ENCODE peak calls at places on chromosomes 7 and 10, in six cellular contexts. G, V, K, O, S and P are unnamed samples.
A peak's percentile ranks its signal among the peaks of the same experiment; 100 is the strongest.

GRCh38 chr7:132333301-132333700 is 243.0 kb downstream of the PLXNA4 start:
- DNase-seq in G (no peak), K (no peak), S (no peak), V (no peak), O (peak; percentile 33), P (no peak)

GRCh38 chr10:132476146-132477065 is 61.2 kb upstream of the INPP5A start:
- DNase-seq in O (no peak), G (no peak), S (no peak), K (no peak), V (no peak), P (no peak)

GRCh38 chr10:75617485-75618155 is 186.2 kb downstream of the LRMDA start:
- DNase-seq in G (no peak), V (no peak), O (no peak), K (no peak), S (no peak), P (no peak)

GRCh38 chr10:70650751-70651150 is 21.6 kb upstream of the ADAMTS14 start:
- DNase-seq in G (no peak), K (no peak), S (no peak), V (no peak), O (no peak), P (no peak)

GRCh38 chr10:71970331-71970730 is 6.1 kb downstream of the CHST3 start:
- DNase-seq in V (no peak), G (peak; percentile 50), O (peak; percentile 25), S (no peak), K (peak; percentile 50), P (peak; percentile 23)

GRCh38 chr7:93719546-93719945 is 145.0 kb upstream of the CALCR start:
- DNase-seq in G (no peak), V (no peak), K (no peak), O (peak; percentile 90), S (no peak), P (peak; percentile 14)

GRCh38 chr10:58599927-58600553 is 87.4 kb downstream of the BICC1 start:
- DNase-seq in S (no peak), K (no peak), G (no peak), V (no peak), O (no peak), P (no peak)

GRCh38 chr7:100892364-100893317 is 3.0 kb downstream of the ACHE start:
- DNase-seq in S (no peak), G (no peak), K (no peak), V (no peak), O (no peak), P (no peak)

GRCh38 chr7:71313562-71313961 is 181.6 kb downstream of the GALNT17 start:
- DNase-seq in K (no peak), G (no peak), V (no peak), S (no peak), O (no peak), P (no peak)

GRCh38 chr7:123155571-123155970 is 44.2 kb downstream of the SLC13A1 start:
- DNase-seq in O (no peak), K (peak; percentile 65), G (no peak), V (no peak), S (no peak), P (no peak)

GRCh38 chr7:43753843-43754242 is 4.6 kb upstream of the BLVRA start:
- DNase-seq in G (no peak), K (no peak), V (no peak), S (no peak), O (no peak), P (no peak)

GRCh38 chr10:68826764-68827591 is at the start of gene STOX1:
- DNase-seq in K (peak; percentile 30), S (peak; percentile 51), V (no peak), G (peak; percentile 63), O (peak; percentile 62), P (peak; percentile 87)

GRCh38 chr10:71312840-71313789 is 5.9 kb upstream of the SLC29A3 start:
- DNase-seq in O (no peak), S (no peak), G (no peak), V (peak; percentile 33), K (peak; percentile 97), P (peak; percentile 61)

GRCh38 chr10:42981358-42982236 is 95.3 kb upstream of the RET start:
- DNase-seq in K (no peak), G (no peak), S (no peak), O (no peak), V (no peak), P (no peak)

GRCh38 chr10:7519351-7519750 is 108.5 kb upstream of the SFMBT2 start:
- DNase-seq in G (no peak), V (no peak), O (peak; percentile 9), S (no peak), K (no peak), P (no peak)

GRCh38 chr7:95919574-95919973 is 147.2 kb downstream of the DYNC1I1 start:
- DNase-seq in O (no peak), K (no peak), G (no peak), V (no peak), S (no peak), P (no peak)

GRCh38 chr10:88897019-88897853 is 17.2 kb downstream of the STAMBPL1 start:
- DNase-seq in V (no peak), S (peak; percentile 56), G (no peak), O (peak; percentile 44), K (peak; percentile 35), P (peak; percentile 41)

GRCh38 chr7:117019786-117020604 is 66.7 kb downstream of the ST7 start:
- DNase-seq in G (no peak), K (peak; percentile 95), V (no peak), O (peak; percentile 91), S (peak; percentile 90), P (peak; percentile 87)

GRCh38 chr10:5538446-5538845 is 13.7 kb downstream of the CALML3 start:
- DNase-seq in K (no peak), G (no peak), O (peak; percentile 35), V (no peak), S (no peak), P (peak; percentile 47)

GRCh38 chr10:17229016-17229716 is 1.1 kb downstream of the VIM start:
- DNase-seq in K (peak; percentile 62), S (peak; percentile 72), G (peak; percentile 50), V (no peak), O (peak; percentile 92), P (peak; percentile 91)

GRCh38 chr10:83723080-83723479 is 416.2 kb upstream of the GHITM start:
- DNase-seq in V (no peak), S (no peak), O (no peak), G (no peak), K (peak; percentile 25), P (no peak)

GRCh38 chr10:23459323-23459939 is 20.6 kb downstream of the OTUD1 start:
- DNase-seq in S (no peak), V (no peak), O (no peak), K (no peak), G (no peak), P (no peak)

GRCh38 chr10:89337493-89337892 is 9.7 kb downstream of the IFIT3 start:
- DNase-seq in K (no peak), O (peak; percentile 84), S (no peak), G (no peak), V (peak; percentile 45), P (no peak)

GRCh38 chr10:102764340-102765257 is 20.9 kb downstream of the WBP1L start:
- DNase-seq in O (no peak), S (no peak), V (no peak), G (no peak), K (no peak), P (no peak)

GRCh38 chr7:21675255-21675654 is 132.4 kb downstream of the DNAH11 start:
- DNase-seq in S (no peak), O (peak; percentile 16), V (no peak), K (no peak), G (no peak), P (no peak)

GRCh38 chr10:75287697-75288096 is 51.9 kb upstream of the COMTD1 start:
- DNase-seq in O (no peak), G (no peak), V (no peak), S (no peak), K (no peak), P (no peak)

GRCh38 chr10:102555781-102556328 is 52.1 kb downstream of the SUFU start:
- DNase-seq in V (no peak), G (no peak), S (no peak), O (peak; percentile 65), K (peak; percentile 33), P (peak; percentile 81)

GRCh38 chr10:33661580-33662269 is 327.3 kb upstream of the NRP1 start:
- DNase-seq in G (no peak), O (peak; percentile 83), V (no peak), S (no peak), K (no peak), P (peak; percentile 92)

GRCh38 chr10:62652564-62652963 is 152.0 kb upstream of the ADO start:
- DNase-seq in O (no peak), G (no peak), V (no peak), K (no peak), S (no peak), P (no peak)

GRCh38 chr7:112484671-112485097 is 3.9 kb downstream of the LSMEM1 start:
- DNase-seq in O (peak; percentile 75), S (no peak), G (no peak), K (no peak), V (peak; percentile 87), P (peak; percentile 81)

GRCh38 chr10:89163265-89163995 is 43.7 kb downstream of the CH25H start:
- DNase-seq in K (peak; percentile 47), O (no peak), S (no peak), G (no peak), V (no peak), P (peak; percentile 51)

GRCh38 chr7:93723424-93724124 is 149.1 kb upstream of the CALCR start:
- DNase-seq in V (no peak), K (no peak), O (no peak), G (no peak), S (no peak), P (no peak)

GRCh38 chr10:119165171-119166110 is at the start of gene SFXN4:
- DNase-seq in S (peak; percentile 40), V (no peak), K (peak; percentile 71), G (peak; percentile 47), O (peak; percentile 67), P (peak; percentile 95)

GRCh38 chr7:101998904-101999236 is 181.4 kb downstream of the CUX1 start:
- DNase-seq in S (no peak), G (no peak), V (no peak), O (no peak), K (no peak), P (no peak)

GRCh38 chr10:17836917-17837316 is 27.8 kb downstream of the MRC1 start:
- DNase-seq in G (no peak), S (no peak), K (no peak), V (no peak), O (peak; percentile 69), P (peak; percentile 34)

GRCh38 chr10:12006671-12007070 is 35.9 kb downstream of the UPF2 start:
- DNase-seq in G (no peak), O (no peak), V (no peak), K (no peak), S (peak; percentile 78), P (no peak)

GRCh38 chr10:122049076-122049475 is 60.1 kb downstream of the TACC2 start:
- DNase-seq in O (no peak), K (no peak), G (no peak), V (no peak), S (no peak), P (no peak)